ENCODE peak calls at places on chromosomes 7 and 10, in six cellular contexts. G is brain microvascular endothelial cell, V is IMR-90, K is heart right ventricle, O is foreskin fibroblast, P is HFF-Myc. S is an unnamed sample.

GRCh38 chr10:81838950-81839349 is 36.0 kb upstream of the NRG3 start:
- DNase-seq in G (peak; percentile 10), V (no peak), K (no peak), O (peak; percentile 7), P (no peak), S (no peak)

GRCh38 chr10:131195552-131196159 is 115.9 kb downstream of the TCERG1L start:
- DNase-seq in G (no peak), V (no peak), K (no peak), O (no peak), P (no peak), S (no peak)

GRCh38 chr7:129144095-129144833 is at the start of gene TSPAN33:
- DNase-seq in G (peak; percentile 48), V (peak; percentile 55), K (peak; percentile 72), O (peak; percentile 86), P (no peak), S (peak; percentile 81)

GRCh38 chr10:103413540-103413939 is 17.1 kb downstream of the PDCD11 start:
- DNase-seq in G (no peak), V (no peak), K (no peak), O (no peak), P (no peak), S (no peak)

GRCh38 chr10:44774676-44775401 is 136.3 kb upstream of the TMEM72 start:
- DNase-seq in G (no peak), V (peak; percentile 70), K (no peak), O (peak; percentile 71), P (no peak), S (no peak)

GRCh38 chr7:75809396-75809795 is 4.2 kb downstream of the CCL24 start:
- DNase-seq in G (no peak), V (no peak), K (no peak), O (no peak), P (no peak), S (no peak)

GRCh38 chr7:85172530-85172941 is 14.3 kb downstream of the SEMA3D start:
- DNase-seq in G (peak; percentile 88), V (peak; percentile 90), K (no peak), O (peak; percentile 89), P (peak; percentile 55), S (no peak)

GRCh38 chr7:158432369-158433270 is 155.0 kb downstream of the PTPRN2 start:
- DNase-seq in G (peak; percentile 94), V (no peak), K (no peak), O (no peak), P (no peak), S (no peak)

GRCh38 chr10:128084364-128084763 is 41.9 kb downstream of the MKI67 start:
- DNase-seq in G (no peak), V (no peak), K (no peak), O (no peak), P (no peak), S (peak; percentile 15)

GRCh38 chr7:70761711-70762328 is 370.1 kb upstream of the GALNT17 start:
- DNase-seq in G (no peak), V (no peak), K (no peak), O (no peak), P (no peak), S (no peak)

GRCh38 chr10:30490289-30491000 is 56.5 kb downstream of the MAP3K8 start:
- DNase-seq in G (no peak), V (no peak), K (no peak), O (no peak), P (no peak), S (no peak)

GRCh38 chr10:60573342-60573741 is 183.7 kb upstream of the ANK3 start:
- DNase-seq in G (peak; percentile 20), V (no peak), K (no peak), O (no peak), P (no peak), S (no peak)

GRCh38 chr10:86287422-86287793 is 79.2 kb downstream of the GRID1 start:
- DNase-seq in G (no peak), V (no peak), K (no peak), O (no peak), P (no peak), S (no peak)

GRCh38 chr10:72419241-72419640 is 64.5 kb upstream of the DNAJB12 start:
- DNase-seq in G (no peak), V (no peak), K (no peak), O (no peak), P (no peak), S (no peak)

GRCh38 chr10:11104772-11105675 is 87.4 kb downstream of the CELF2 start:
- DNase-seq in G (no peak), V (no peak), K (no peak), O (no peak), P (no peak), S (no peak)

GRCh38 chr7:16396766-16397496 is 24.4 kb downstream of the CRPPA start:
- DNase-seq in G (no peak), V (peak; percentile 2), K (no peak), O (no peak), P (no peak), S (no peak)

GRCh38 chr7:42236266-42237161 is 495 bp downstream of the GLI3 start:
- DNase-seq in G (peak; percentile 63), V (peak; percentile 72), K (peak; percentile 49), O (peak; percentile 87), P (no peak), S (no peak)

GRCh38 chr10:53441804-53442203 is 669.2 kb upstream of the MBL2 start:
- DNase-seq in G (no peak), V (no peak), K (no peak), O (no peak), P (no peak), S (no peak)

GRCh38 chr10:70441161-70441876 is at the start of gene NODAL:
- DNase-seq in G (no peak), V (no peak), K (no peak), O (no peak), P (no peak), S (no peak)

GRCh38 chr7:87886875-87887274 is 10.6 kb downstream of the DBF4 start:
- DNase-seq in G (no peak), V (peak; percentile 56), K (no peak), O (peak; percentile 44), P (no peak), S (no peak)

GRCh38 chr10:14481752-14482151 is 151.0 kb upstream of the FRMD4A start:
- DNase-seq in G (no peak), V (peak; percentile 40), K (no peak), O (no peak), P (no peak), S (no peak)

GRCh38 chr7:95141755-95142154 is 182.6 kb downstream of the PON1 start:
- DNase-seq in G (peak; percentile 28), V (no peak), K (no peak), O (peak; percentile 9), P (no peak), S (no peak)

GRCh38 chr10:22821501-22821900 is 106.4 kb upstream of the ARMC3 start:
- DNase-seq in G (peak; percentile 47), V (peak; percentile 86), K (no peak), O (peak; percentile 86), P (peak; percentile 84), S (no peak)

GRCh38 chr7:147474862-147475261 is 1115.7 kb upstream of the C7orf33 start:
- DNase-seq in G (no peak), V (no peak), K (no peak), O (no peak), P (no peak), S (no peak)

GRCh38 chr7:22934023-22934422 is 79.9 kb downstream of the HYCC1 start:
- DNase-seq in G (no peak), V (no peak), K (no peak), O (no peak), P (no peak), S (no peak)

GRCh38 chr7:109745677-109746410 is 1176.2 kb downstream of the DNAJB9 start:
- DNase-seq in G (no peak), V (no peak), K (no peak), O (no peak), P (no peak), S (no peak)

GRCh38 chr7:41045556-41046123 is 657.2 kb downstream of the INHBA start:
- DNase-seq in G (no peak), V (no peak), K (no peak), O (no peak), P (no peak), S (no peak)

GRCh38 chr7:47267346-47267745 is 314.6 kb downstream of the TNS3 start:
- DNase-seq in G (no peak), V (no peak), K (no peak), O (no peak), P (no peak), S (peak; percentile 38)

GRCh38 chr7:4073750-4074149 is 608.3 kb upstream of the FOXK1 start:
- DNase-seq in G (no peak), V (no peak), K (no peak), O (no peak), P (no peak), S (no peak)

GRCh38 chr10:28532509-28533314 is at the start of gene WAC:
- DNase-seq in G (peak; percentile 90), V (peak; percentile 89), K (peak; percentile 96), O (peak; percentile 98), P (peak; percentile 64), S (peak; percentile 98)
- TF ChIP-seq CTCF in G (peak; percentile 26), V (peak; percentile 13), K (peak; percentile 15), O (no peak), P (no peak), S (peak; percentile 29)

DNA sequence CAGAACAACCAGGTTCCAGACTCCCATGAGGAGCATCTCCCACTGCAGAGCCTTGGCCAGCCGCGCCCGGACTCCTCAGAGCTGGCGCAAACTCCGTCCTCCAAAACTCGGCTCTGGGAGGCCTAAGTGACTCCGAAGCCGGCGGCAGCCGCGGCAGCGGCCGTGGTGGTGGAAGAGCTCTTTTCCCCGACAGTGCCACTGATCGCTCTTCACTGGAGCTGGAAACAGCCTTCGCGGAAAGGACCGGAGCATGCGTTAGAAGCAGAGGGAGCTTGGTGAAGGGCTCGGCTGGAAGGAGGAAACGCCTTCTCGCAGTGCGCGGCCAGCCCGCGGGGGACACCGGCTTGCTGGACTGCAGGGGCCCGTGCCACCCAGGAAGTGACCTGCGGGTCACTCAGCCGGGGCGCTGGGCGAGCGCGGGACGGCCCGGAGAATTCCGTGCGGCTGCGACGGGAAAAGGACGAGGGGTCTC is 5.0 kb upstream of the HOXA13 start:
- DNase-seq in G (no peak), V (no peak), K (no peak), O (peak; percentile 57), P (no peak), S (no peak)
- H3K4me3 ChIP-seq in G (no peak overlapping the region), V (no peak overlapping the region), K (peak overlapping the region; percentile 10), O (peak overlapping the region; percentile 32), P (peak overlapping the region; percentile 22), S (no peak overlapping the region)

GRCh38 chr7:151087247-151088018 is 1.2 kb downstream of the AGAP3 start:
- DNase-seq in G (no peak), V (peak; percentile 52), K (peak; percentile 54), O (peak; percentile 89), P (no peak), S (peak; percentile 27)
- TF ChIP-seq CTCF in G (no peak), V (peak; percentile 48), K (peak; percentile 14), O (no peak), P (no peak), S (no peak)

DNA sequence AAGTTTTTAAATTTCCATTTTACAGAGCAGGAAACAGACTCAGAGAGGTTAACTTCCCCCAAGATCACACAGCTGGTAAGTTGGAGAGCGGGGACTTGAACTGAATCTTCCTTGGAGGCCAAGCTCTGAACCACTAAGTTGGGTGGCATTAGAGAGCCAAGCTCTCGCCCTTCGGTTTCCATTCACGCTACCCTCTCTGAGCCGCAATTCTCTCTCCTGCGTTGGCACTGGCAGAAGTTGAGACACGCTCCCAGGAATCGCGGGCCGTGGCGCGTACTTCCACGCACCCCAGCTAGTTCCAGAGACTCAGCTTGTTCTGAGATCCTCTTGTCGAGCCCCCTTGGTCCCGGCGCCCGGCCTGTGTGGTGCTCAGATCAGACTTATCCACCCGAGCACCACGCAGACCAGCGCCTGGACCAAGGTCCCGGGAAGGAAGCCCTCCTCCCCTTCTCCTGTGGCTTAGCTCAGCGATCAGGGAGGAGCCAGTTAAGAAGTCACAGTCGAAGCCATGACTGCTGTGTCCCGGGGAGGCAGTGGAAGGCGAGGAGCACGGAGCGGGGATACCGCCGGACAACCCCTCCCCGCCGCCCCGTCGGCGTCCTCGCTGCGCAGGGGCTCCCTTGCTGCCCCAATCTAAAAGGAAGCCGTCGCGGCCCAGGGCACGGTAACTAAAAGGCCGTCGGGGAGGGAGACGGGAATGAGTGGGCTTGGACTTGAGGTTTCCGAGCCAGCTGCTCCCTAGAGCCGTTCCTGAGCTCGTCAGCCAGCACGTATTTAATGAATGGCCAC is 29.5 kb upstream of the VAX1 start:
- DNase-seq in G (no peak), V (no peak), K (no peak), O (no peak), P (no peak), S (no peak)
- H3K4me3 ChIP-seq in G (no peak overlapping the region), V (no peak overlapping the region), K (no peak overlapping the region), O (no peak overlapping the region), P (no peak overlapping the region), S (peak overlapping the region; percentile 6)